ENCODE peak calls at places on chromosomes 12 and 14, in eight cellular contexts. E is mesendoderm; O is AG10803; B is Caco-2; H is B cell; P is AG04450; S is activated naive CD4-positive, alpha-beta T cell treated with anti-CD3 and anti-CD28 coated beads, Interleukin-2, amount 50 U/mL, for 72 hours; C is NCI-H1092 treated with DMSO at 0.1 percent for 48 hours. U is an unnamed sample.

GRCh38 chr12:59787610-59788009 is 191.8 kb downstream of the SLC16A7 start:
- DNase-seq in E (peak), C (no peak), S (no peak), B (no peak), H (no peak), O (peak), P (no peak), U (no peak)

GRCh38 chr12:104752016-104752415 is 206.1 kb downstream of the SLC41A2 start:
- DNase-seq in H (no peak), S (no peak), O (no peak), E (no peak), C (no peak), P (no peak), B (no peak), U (no peak)

GRCh38 chr14:89956294-89957009 is 725 bp downstream of the TDP1 start:
- DNase-seq in S (peak), C (peak), B (peak), O (peak), P (peak), E (peak), H (peak), U (no peak)

GRCh38 chr12:4274396-4274959 is 916 bp downstream of the CCND2 start:
- DNase-seq in E (no peak), H (peak), S (no peak), C (no peak), O (no peak), B (peak), P (no peak), U (no peak)

GRCh38 chr14:31194095-31194494 is 13.5 kb downstream of the HECTD1 start:
- DNase-seq in P (no peak), E (no peak), H (no peak), C (no peak), B (no peak), S (no peak), O (no peak), U (no peak)

GRCh38 chr12:11875414-11875935 is 195.3 kb upstream of the BCL2L14 start:
- DNase-seq in H (no peak), S (peak), E (peak), O (peak), B (no peak), P (no peak), C (no peak), U (no peak)

GRCh38 chr12:43836455-43836989 is 641 bp downstream of the TMEM117 start:
- DNase-seq in P (no peak), H (peak), C (no peak), B (peak), O (peak), E (no peak), S (no peak), U (peak)

GRCh38 chr14:100098171-100098570 is 32.9 kb downstream of the EVL start:
- DNase-seq in P (no peak), O (no peak), S (no peak), B (no peak), H (no peak), E (no peak), C (no peak), U (no peak)

GRCh38 chr12:113041560-113041959 is 15.0 kb upstream of the DTX1 start:
- DNase-seq in B (no peak), O (no peak), P (no peak), S (no peak), H (no peak), C (no peak), E (no peak), U (no peak)

GRCh38 chr12:107624493-107624892 is 61.1 kb upstream of the PWP1 start:
- DNase-seq in P (no peak), O (no peak), E (no peak), H (no peak), B (no peak), S (no peak), C (no peak), U (no peak)